ENCODE peak calls at places on chromosomes 6 and 20, in eight cellular contexts. F, X, P, E, Q, U, R and K are unnamed samples.

GRCh38 chr6:38644951-38645350 is 5.2 kb upstream of the BTBD9 start:
- DNase-seq in F (no peak), X (no peak), P (no peak), E (no peak), Q (no peak), U (no peak), R (no peak), K (no peak)

GRCh38 chr6:129432738-129433137 is 277.2 kb downstream of the ARHGAP18 start:
- DNase-seq in F (no peak), X (no peak), P (no peak), E (peak; percentile 12), Q (peak; percentile 31), U (no peak), R (no peak), K (no peak)

GRCh38 chr20:45518282-45518681 is 2.9 kb upstream of the SPINT3 start:
- DNase-seq in F (no peak), X (no peak), P (no peak), E (no peak), Q (no peak), U (no peak), R (no peak), K (no peak)

GRCh38 chr6:143843689-143844405 is 709 bp downstream of the LTV1 start:
- DNase-seq in F (no peak), X (no peak), P (no peak), E (no peak), Q (peak; percentile 11), U (no peak), R (peak; percentile 3), K (peak; percentile 52)

GRCh38 chr6:5102266-5102970 is 17.3 kb downstream of the PPP1R3G start:
- DNase-seq in F (no peak), X (no peak), P (peak; percentile 44), E (no peak), Q (no peak), U (no peak), R (no peak), K (no peak)

GRCh38 chr6:109457596-109457996 is 2.0 kb upstream of the MICAL1 start:
- DNase-seq in F (no peak), X (no peak), P (no peak), E (no peak), Q (no peak), U (no peak), R (no peak), K (no peak)

GRCh38 chr20:1341561-1342265 is 12.8 kb upstream of the SDCBP2 start:
- DNase-seq in F (no peak), X (no peak), P (no peak), E (no peak), Q (peak; percentile 80), U (no peak), R (no peak), K (no peak)

GRCh38 chr20:51522207-51522606 is 20.3 kb downstream of the NFATC2 start:
- DNase-seq in F (no peak), X (no peak), P (no peak), E (no peak), Q (no peak), U (no peak), R (no peak), K (no peak)

GRCh38 chr6:84314377-84314898 is 87.0 kb upstream of the CEP162 start:
- DNase-seq in F (no peak), X (peak; percentile 4), P (no peak), E (no peak), Q (no peak), U (no peak), R (no peak), K (no peak)

GRCh38 chr6:81750660-81751387 is 1.7 kb downstream of the TENT5A start:
- DNase-seq in F (no peak), X (no peak), P (no peak), E (no peak), Q (peak; percentile 18), U (no peak), R (no peak), K (peak; percentile 62)

GRCh38 chr6:25112207-25112874 is 166.8 kb upstream of the CARMIL1 start:
- DNase-seq in F (no peak), X (no peak), P (no peak), E (no peak), Q (no peak), U (no peak), R (no peak), K (no peak)

GRCh38 chr6:137248702-137249101 is 29.5 kb upstream of the IFNGR1 start:
- DNase-seq in F (no peak), X (no peak), P (no peak), E (no peak), Q (no peak), U (no peak), R (no peak), K (no peak)

GRCh38 chr6:126335210-126335609 is 4.7 kb upstream of the CENPW start:
- DNase-seq in F (no peak), X (no peak), P (no peak), E (no peak), Q (no peak), U (no peak), R (no peak), K (no peak)

GRCh38 chr6:166707045-166707444 is 80.0 kb upstream of the RPS6KA2 start:
- DNase-seq in F (peak; percentile 68), X (peak; percentile 42), P (no peak), E (no peak), Q (peak; percentile 8), U (peak; percentile 31), R (peak; percentile 29), K (peak; percentile 66)

GRCh38 chr6:154824076-154824475 is 90.9 kb downstream of the SCAF8 start:
- DNase-seq in F (no peak), X (no peak), P (no peak), E (no peak), Q (no peak), U (no peak), R (no peak), K (no peak)

GRCh38 chr6:154821099-154821498 is 87.9 kb downstream of the SCAF8 start:
- DNase-seq in F (no peak), X (no peak), P (no peak), E (no peak), Q (no peak), U (no peak), R (no peak), K (no peak)

GRCh38 chr6:154821638-154822037 is 88.4 kb downstream of the SCAF8 start:
- DNase-seq in F (no peak), X (no peak), P (no peak), E (no peak), Q (no peak), U (no peak), R (no peak), K (peak; percentile 6)

DNA sequence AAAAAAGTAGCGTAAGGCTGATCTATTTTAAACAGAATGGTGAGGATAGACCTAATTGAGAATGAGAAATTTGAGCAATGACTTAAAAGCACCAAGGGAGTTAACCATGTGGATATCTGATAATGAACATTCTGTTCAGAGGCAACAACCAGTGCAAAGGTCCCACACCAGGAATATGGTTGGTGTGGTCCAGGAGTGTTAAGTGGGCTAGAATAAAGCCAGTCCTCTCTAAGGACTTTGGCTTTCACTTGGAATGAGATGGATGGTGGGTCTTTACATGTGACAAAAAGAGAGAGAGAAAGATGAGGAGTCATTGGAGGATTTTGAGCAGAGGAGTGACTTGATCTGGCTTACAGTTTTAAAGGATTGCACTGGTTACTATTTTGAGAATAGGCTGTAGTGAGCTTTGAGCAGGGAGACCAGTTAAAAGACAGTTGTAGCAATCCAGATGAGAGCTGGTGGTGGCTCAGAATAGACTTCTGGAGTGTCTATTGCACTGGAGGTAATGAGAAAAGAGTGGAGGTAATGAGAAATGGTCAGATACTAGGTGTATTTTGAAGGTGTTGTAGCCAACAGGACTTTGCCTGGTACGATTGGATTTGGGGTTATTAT is 89.8 kb downstream of the SCAF8 start:
- DNase-seq in F (no peak), X (no peak), P (no peak), E (no peak), Q (no peak), U (no peak), R (no peak), K (no peak)
- TF ChIP-seq POLR2A in F (no peak), X (no peak), P (no peak), E (no peak), Q (no peak), U (no peak), R (no peak), K (no peak)

DNA sequence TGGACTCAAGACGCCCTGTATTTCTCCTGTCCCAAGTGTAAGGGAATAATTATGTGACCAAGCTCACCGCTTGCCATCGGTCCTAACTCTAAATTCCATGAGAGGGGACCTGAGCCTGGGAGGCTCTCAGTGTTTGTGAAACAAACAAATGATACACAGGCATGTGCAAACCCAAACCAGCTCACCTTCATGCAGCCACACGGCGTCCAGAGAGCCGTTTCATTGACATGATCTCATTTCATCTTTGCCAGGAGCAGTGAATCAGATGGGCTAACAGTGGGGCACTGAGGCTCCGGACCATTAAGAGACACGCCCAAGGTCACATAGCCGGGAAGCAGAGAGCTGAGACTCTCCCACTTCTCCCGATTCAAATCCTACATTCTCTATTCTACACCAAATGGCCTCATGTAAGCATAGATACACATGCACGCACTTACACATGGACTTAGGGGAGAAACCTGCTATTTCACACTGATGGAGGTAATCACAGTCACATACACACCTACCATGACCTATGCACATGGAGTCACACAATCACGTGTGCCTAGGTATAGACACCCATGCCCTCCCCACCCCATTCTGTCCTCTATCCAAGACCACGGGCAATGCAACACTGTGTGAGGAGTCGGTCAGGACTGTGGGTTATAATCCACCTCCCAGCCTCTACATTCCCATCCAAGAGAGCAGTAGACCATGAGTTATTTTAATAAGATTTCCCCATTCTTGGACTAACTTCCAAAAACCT is 1.1 kb downstream of the BNIP5 start:
- DNase-seq in F (no peak), X (no peak), P (no peak), E (no peak), Q (no peak), U (no peak), R (no peak), K (no peak)
- TF ChIP-seq POLR2A in F (no peak), X (no peak), P (no peak), E (no peak), Q (no peak), U (no peak), R (no peak), K (no peak)

GRCh38 chr20:23357767-23358562 is 4.0 kb upstream of the GZF1 start:
- DNase-seq in F (peak; percentile 100), X (peak; percentile 100), P (peak; percentile 100), E (peak; percentile 99), Q (peak; percentile 99), U (peak; percentile 86), R (peak; percentile 88), K (peak; percentile 100)
- TF ChIP-seq POLR2A in F (no peak), X (peak; percentile 80), P (peak; percentile 62), E (peak; percentile 7), Q (peak; percentile 91), U (peak; percentile 88), R (peak; percentile 72), K (peak; percentile 90)

DNA sequence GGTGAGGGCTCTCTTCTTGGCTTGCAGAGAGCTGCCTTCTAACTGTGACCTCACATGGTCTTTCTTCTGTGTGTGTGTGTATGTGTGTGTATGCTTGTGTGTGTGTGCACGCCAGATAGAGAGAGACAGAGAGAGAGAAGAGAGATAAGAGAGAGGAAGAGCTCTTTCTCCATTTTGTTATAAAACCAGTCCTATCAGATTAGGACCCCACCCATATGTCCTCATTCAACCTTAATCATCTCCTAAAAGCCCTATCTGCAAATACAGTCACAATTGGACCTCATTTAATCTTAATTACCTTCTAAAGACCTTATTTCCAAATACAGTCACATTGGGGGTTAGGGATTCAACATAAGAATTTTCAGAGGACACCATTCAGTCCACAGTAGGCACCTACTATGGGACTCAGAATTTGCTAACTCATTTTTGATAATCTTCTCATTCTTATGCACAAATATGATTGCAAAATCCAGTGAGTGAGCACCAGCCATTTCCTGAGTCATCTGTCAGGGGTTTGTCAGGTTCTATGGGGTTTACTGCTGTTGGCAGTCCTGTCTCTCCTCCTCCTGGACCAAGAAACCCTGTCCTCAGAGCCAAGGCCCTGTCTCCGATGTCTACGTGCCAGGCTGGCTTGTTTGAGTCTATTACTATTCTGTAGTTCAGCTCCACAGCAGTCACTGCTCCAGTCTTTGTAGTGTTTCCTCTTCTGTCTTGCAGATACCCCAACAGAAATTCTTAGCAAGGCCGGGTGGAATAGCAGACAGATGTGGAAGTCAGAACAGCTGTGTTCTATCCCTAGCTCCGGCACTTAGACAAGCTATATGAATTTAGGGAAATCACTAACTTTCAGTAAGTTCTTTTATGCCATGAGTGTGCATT is 59.0 kb upstream of the FAM184A start:
- DNase-seq in F (no peak), X (no peak), P (no peak), E (no peak), Q (peak; percentile 21), U (no peak), R (no peak), K (peak; percentile 95)
- TF ChIP-seq POLR2A in F (no peak), X (no peak), P (no peak), E (no peak), Q (no peak), U (no peak), R (no peak), K (no peak)